ENCODE peak calls at places on chromosomes 13 and 19, in seven cellular contexts. X is cardiac muscle cell; N is CD8-positive, alpha-beta memory T cell; O is right cardiac atrium; Z is OCI-LY7; P is neural progenitor cell; T is pancreas. F is an unnamed sample.

GRCh38 chr13:113859311-113860050 is 4.4 kb downstream of the GAS6 start:
- DNase-seq in Z (no peak), P (no peak), X (no peak), N (no peak), O (no peak), T (no peak), F (no peak)

GRCh38 chr19:33826521-33826920 is 29.9 kb downstream of the KCTD15 start:
- DNase-seq in Z (no peak), N (no peak), P (no peak), O (no peak), X (no peak), T (no peak), F (peak)

GRCh38 chr13:21359855-21360254 is 99.2 kb downstream of the ZDHHC20 start:
- DNase-seq in P (no peak), X (no peak), T (no peak), N (no peak), O (no peak), Z (no peak), F (no peak)

GRCh38 chr13:98396071-98396710 is 180.7 kb downstream of the STK24 start:
- DNase-seq in X (no peak), N (no peak), P (no peak), O (peak), T (no peak), Z (no peak), F (no peak)

GRCh38 chr19:49019242-49019932 is 2.5 kb upstream of the LHB start:
- DNase-seq in O (peak), T (peak), Z (peak), P (peak), N (peak), X (peak), F (peak)

GRCh38 chr13:113443991-113444390 is 9.3 kb downstream of the ADPRHL1 start:
- DNase-seq in N (no peak), Z (no peak), P (no peak), X (no peak), T (no peak), O (no peak), F (no peak)

GRCh38 chr13:20118268-20119140 is 42.3 kb downstream of the GJA3 start:
- DNase-seq in N (peak), Z (no peak), X (peak), P (peak), O (peak), T (peak), F (peak)

GRCh38 chr19:29277107-29277506 is 64.2 kb upstream of the UQCRFS1 start:
- DNase-seq in O (no peak), X (peak), N (peak), T (no peak), Z (peak), P (peak), F (no peak)

GRCh38 chr19:54160948-54161347 is 1.4 kb upstream of the LENG1 start:
- DNase-seq in Z (no peak), X (no peak), O (no peak), T (no peak), N (no peak), P (no peak), F (no peak)

GRCh38 chr19:35879770-35880317 is 11.5 kb downstream of the APLP1 start:
- DNase-seq in X (peak), Z (peak), T (peak), P (peak), N (peak), O (peak), F (peak)

GRCh38 chr19:53824134-53824611 is at the start of gene NLRP12:
- DNase-seq in N (no peak), X (peak), T (no peak), O (peak), P (no peak), Z (no peak), F (peak)

GRCh38 chr19:2221918-2222317 is 14.2 kb downstream of the PLEKHJ1 start:
- DNase-seq in P (no peak), Z (no peak), T (no peak), X (no peak), O (no peak), N (no peak), F (no peak)

GRCh38 chr19:30214651-30215051 is 157.5 kb upstream of the ZNF536 start:
- DNase-seq in O (no peak), P (no peak), Z (peak), X (no peak), T (no peak), N (no peak), F (no peak)

GRCh38 chr13:113855012-113855921 is 8.6 kb downstream of the GAS6 start:
- DNase-seq in Z (no peak), T (peak), P (no peak), O (peak), X (no peak), N (no peak), F (peak)

GRCh38 chr13:40026174-40026585 is 370.7 kb downstream of the COG6 start:
- DNase-seq in O (no peak), Z (no peak), T (no peak), X (peak), P (no peak), N (peak), F (no peak)

GRCh38 chr13:48266967-48267639 is 34.1 kb downstream of the ITM2B start:
- DNase-seq in Z (no peak), P (no peak), X (no peak), O (no peak), N (no peak), T (no peak), F (no peak)

GRCh38 chr13:44894001-44894770 is 95.1 kb downstream of the NUFIP1 start:
- DNase-seq in Z (no peak), X (no peak), P (no peak), N (no peak), O (no peak), T (no peak), F (no peak)

GRCh38 chr13:113144255-113144629 is 14.2 kb upstream of the PROZ start:
- DNase-seq in X (no peak), P (no peak), Z (no peak), O (no peak), T (no peak), N (no peak), F (no peak)

GRCh38 chr19:2579678-2580280 is 103.9 kb downstream of the GADD45B start:
- DNase-seq in N (no peak), Z (no peak), P (no peak), T (peak), O (peak), X (no peak), F (no peak)

GRCh38 chr13:109162248-109163051 is 533.0 kb downstream of the MYO16 start:
- DNase-seq in X (no peak), Z (peak), P (no peak), N (no peak), T (no peak), O (no peak), F (no peak)

GRCh38 chr13:112629161-112629560 is 41.2 kb upstream of the TUBGCP3 start:
- DNase-seq in O (no peak), Z (no peak), T (peak), P (no peak), N (no peak), X (no peak), F (no peak)

GRCh38 chr13:45658586-45659235 is 43.2 kb upstream of the ERICH6B start:
- DNase-seq in X (peak), T (no peak), N (no peak), P (no peak), O (no peak), Z (no peak), F (no peak)

GRCh38 chr13:31044658-31045620 is 112.5 kb downstream of the TEX26 start:
- DNase-seq in Z (no peak), X (no peak), P (no peak), N (no peak), O (no peak), T (no peak), F (no peak)

GRCh38 chr19:1315470-1316166 is 29.9 kb downstream of the EFNA2 start:
- DNase-seq in Z (no peak), P (peak), X (peak), O (peak), N (peak), T (peak), F (peak)

GRCh38 chr13:23792680-23793079 is 96.5 kb downstream of the MIPEP start:
- DNase-seq in P (no peak), N (no peak), O (no peak), Z (no peak), T (no peak), X (no peak), F (no peak)

GRCh38 chr13:40665754-40666057 is 735 bp downstream of the FOXO1 start:
- DNase-seq in N (peak), O (no peak), P (no peak), X (no peak), Z (peak), T (no peak), F (no peak)

GRCh38 chr13:44211286-44211685 is 162.3 kb upstream of the SERP2 start:
- DNase-seq in N (no peak), Z (no peak), T (no peak), X (no peak), O (no peak), P (no peak), F (no peak)

GRCh38 chr19:21581646-21582045 is 76.2 kb downstream of the ZNF429 start:
- DNase-seq in T (no peak), N (no peak), Z (no peak), O (no peak), X (no peak), P (no peak), F (no peak)

GRCh38 chr19:50003810-50004419 is 21.3 kb downstream of the VRK3 start:
- DNase-seq in X (peak), P (no peak), Z (no peak), N (no peak), T (no peak), O (no peak), F (no peak)

GRCh38 chr19:38175422-38175821 is 48.6 kb downstream of the DPF1 start:
- DNase-seq in X (no peak), N (no peak), T (no peak), P (no peak), Z (no peak), O (no peak), F (no peak)

GRCh38 chr19:48044561-48044960 is 682 bp upstream of the CABP5 start:
- DNase-seq in Z (no peak), N (no peak), T (no peak), X (no peak), O (no peak), P (no peak), F (no peak)

GRCh38 chr13:112781287-112781686 is 91.4 kb downstream of the ATP11A start:
- DNase-seq in T (no peak), O (no peak), N (no peak), Z (no peak), P (no peak), X (no peak), F (no peak)

GRCh38 chr19:50051964-50052363 is 26.2 kb downstream of the ZNF473 start:
- DNase-seq in T (no peak), N (no peak), P (no peak), X (no peak), Z (no peak), O (no peak), F (no peak)

GRCh38 chr13:95267662-95268369 is 33.4 kb downstream of the ABCC4 start:
- DNase-seq in O (peak), N (no peak), P (no peak), T (no peak), Z (no peak), X (peak), F (no peak)

GRCh38 chr13:21546372-21546771 is 57.6 kb downstream of the MICU2 start:
- DNase-seq in Z (no peak), N (no peak), P (no peak), T (no peak), X (peak), O (no peak), F (no peak)

GRCh38 chr13:110626510-110626909 is 11.2 kb downstream of the NAXD start:
- DNase-seq in N (no peak), O (no peak), Z (no peak), T (no peak), X (no peak), P (no peak), F (no peak)

GRCh38 chr13:110627351-110627750 is 12.0 kb downstream of the NAXD start:
- DNase-seq in N (no peak), T (no peak), X (no peak), P (no peak), Z (no peak), O (no peak), F (no peak)

GRCh38 chr13:110628952-110629701 is 13.8 kb downstream of the NAXD start:
- DNase-seq in P (no peak), X (peak), T (no peak), Z (no peak), O (no peak), N (no peak), F (no peak)

GRCh38 chr13:110628477-110628793 is 13.1 kb downstream of the NAXD start:
- DNase-seq in Z (no peak), P (no peak), N (no peak), T (no peak), X (peak), O (no peak), F (no peak)

GRCh38 chr13:110627761-110628476 is 12.6 kb downstream of the NAXD start:
- DNase-seq in P (no peak), O (no peak), Z (no peak), T (no peak), N (no peak), X (no peak), F (no peak)
- H3K27ac ChIP-seq in P (no peak), O (no peak), Z (no peak), T (no peak), N (no peak), X (no peak), F (no peak)

GRCh38 chr13:53013113-53013512 is 15.5 kb upstream of the OLFM4 start:
- DNase-seq in N (no peak), P (no peak), T (no peak), O (no peak), X (no peak), Z (no peak), F (no peak)
- H3K27ac ChIP-seq in N (no peak), P (no peak), T (no peak), O (no peak), X (no peak), Z (no peak), F (no peak)

GRCh38 chr13:52703482-52703881 is 36.1 kb downstream of the CNMD start:
- DNase-seq in T (no peak), P (no peak), X (no peak), O (no peak), N (no peak), Z (no peak), F (no peak)
- H3K27ac ChIP-seq in T (no peak), P (no peak), X (no peak), O (no peak), N (no peak), Z (no peak), F (no peak)

DNA sequence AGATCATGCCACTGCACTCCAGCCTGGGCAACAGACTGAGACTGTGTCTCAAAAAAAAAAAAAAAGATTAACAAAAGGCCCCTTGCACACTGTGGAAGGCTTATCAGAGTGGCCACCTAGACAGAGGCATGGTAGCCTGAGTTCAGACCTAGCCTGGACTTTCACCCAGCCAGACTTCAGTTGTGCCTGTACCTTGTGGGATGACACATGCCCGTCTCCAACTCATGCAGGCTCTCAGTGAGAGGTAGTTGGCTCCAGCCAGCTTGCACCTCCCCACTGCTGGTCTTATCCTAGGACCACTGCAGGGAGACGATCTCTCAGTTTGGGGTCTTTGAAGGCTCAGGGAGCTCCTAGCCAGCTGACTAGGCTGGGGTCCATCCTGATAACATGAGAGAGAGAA is 52.2 kb downstream of the GATAD2A start:
- DNase-seq in T (no peak), N (no peak), X (no peak), P (no peak), Z (no peak), O (no peak), F (no peak)
- H3K27ac ChIP-seq in T (no peak), N (no peak), X (peak), P (peak), Z (peak), O (no peak), F (no peak)

DNA sequence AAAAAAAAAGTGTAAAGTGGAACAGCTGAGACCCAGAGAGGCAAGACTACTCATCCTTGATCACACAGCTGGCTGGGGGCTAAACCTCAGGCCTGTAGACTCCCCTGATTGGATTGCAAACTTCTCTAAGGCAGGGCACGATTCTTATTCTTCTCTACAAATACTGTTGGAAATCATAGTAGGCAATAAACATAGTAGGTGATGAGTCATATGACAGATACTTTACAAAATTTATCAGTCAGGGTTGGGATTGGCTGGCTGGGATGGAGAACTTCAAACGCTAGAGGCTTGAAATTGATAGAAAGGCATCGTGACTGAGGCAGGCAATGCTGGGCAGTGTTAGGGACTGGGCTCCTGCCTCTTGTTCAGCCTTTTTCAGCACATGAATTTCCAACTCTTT is 5.9 kb upstream of the MATK start:
- DNase-seq in O (peak), N (no peak), P (no peak), T (no peak), Z (no peak), X (no peak), F (no peak)
- H3K27ac ChIP-seq in O (no peak), N (no peak), P (no peak), T (no peak), Z (no peak), X (no peak), F (no peak)

GRCh38 chr19:10730932-10731331 is 13.1 kb downstream of the DNM2 start:
- DNase-seq in T (no peak), N (no peak), P (no peak), X (no peak), O (no peak), Z (no peak), F (peak)
- H3K27ac ChIP-seq in T (no peak), N (peak), P (no peak), X (no peak), O (no peak), Z (peak), F (no peak)

GRCh38 chr19:45102481-45102880 is 9.5 kb downstream of the PPP1R37 start:
- DNase-seq in O (no peak), P (no peak), N (no peak), X (no peak), Z (no peak), T (no peak), F (no peak)
- H3K27ac ChIP-seq in O (no peak), P (no peak), N (no peak), X (no peak), Z (no peak), T (no peak), F (peak)

DNA sequence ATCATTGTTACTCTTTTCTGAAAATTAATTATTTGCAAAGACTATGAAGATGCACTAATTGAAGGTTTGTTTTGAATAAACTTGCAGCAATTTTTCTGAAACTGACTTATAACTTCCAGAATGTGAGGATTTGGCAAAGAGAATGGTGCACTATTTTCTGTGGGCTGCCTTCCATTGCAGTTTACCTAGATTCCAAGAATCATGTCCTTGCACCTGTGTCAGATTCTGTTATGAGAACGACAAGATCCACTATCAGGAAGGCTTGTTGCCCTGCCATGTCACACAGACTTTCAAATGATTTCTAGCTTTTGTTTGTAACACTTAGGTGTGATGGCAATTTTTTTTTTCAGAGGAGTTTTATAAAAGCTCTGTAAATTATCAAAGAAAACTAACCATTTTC is 5.6 kb upstream of the SLAIN1 start:
- DNase-seq in P (no peak), X (no peak), O (no peak), T (no peak), N (no peak), Z (no peak), F (no peak)
- H3K27ac ChIP-seq in P (no peak), X (no peak), O (no peak), T (no peak), N (no peak), Z (no peak), F (no peak)

DNA sequence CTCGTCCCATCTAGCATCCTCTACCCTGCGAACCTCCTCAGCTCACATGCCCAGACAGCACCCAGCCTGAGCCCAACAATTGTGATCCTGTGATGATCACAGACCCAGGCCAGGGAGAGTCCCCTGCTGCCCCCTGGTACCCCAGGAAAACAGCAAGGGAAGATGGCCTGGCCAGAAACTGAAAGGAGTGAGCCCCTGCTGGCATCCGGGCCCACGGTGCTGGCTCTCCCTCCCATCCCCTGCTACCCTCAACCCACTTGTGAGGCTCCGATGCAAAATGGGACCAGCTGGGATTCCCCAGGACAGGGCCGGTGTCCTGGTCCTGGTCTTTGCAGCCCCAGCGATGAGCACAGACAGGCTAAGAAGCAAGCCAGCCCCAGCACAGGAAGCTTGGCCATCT is 14.1 kb downstream of the RANBP3 start:
- DNase-seq in P (no peak), O (peak), N (no peak), Z (no peak), T (no peak), X (no peak), F (peak)
- H3K27ac ChIP-seq in P (no peak), O (no peak), N (no peak), Z (no peak), T (peak), X (peak), F (no peak)

F was measured in heart left ventricle.